ENCODE peak calls at places on chromosomes 4 and X, in eight cellular contexts. One of them, this sample, is unnamed.

GRCh38 chrX:119187298-119187697 is 48.8 kb upstream of the PGRMC1 start:
- DNase-seq in neural crest cell: no peak
- DNase-seq in psoas muscle: no peak
- DNase-seq in mesothelial cell of epicardium: no peak
- DNase-seq in heart right ventricle: no peak
- DNase-seq in lower leg skin: no peak
- DNase-seq in HFF-Myc: no peak
- DNase-seq in foreskin fibroblast: no peak
- DNase-seq in this sample: no peak

GRCh38 chr4:148081267-148081666 is 349.4 kb downstream of the ARHGAP10 start:
- DNase-seq in neural crest cell: no peak
- DNase-seq in psoas muscle: no peak
- DNase-seq in mesothelial cell of epicardium: no peak
- DNase-seq in heart right ventricle: no peak
- DNase-seq in lower leg skin: no peak
- DNase-seq in HFF-Myc: no peak
- DNase-seq in foreskin fibroblast: no peak
- DNase-seq in this sample: no peak

GRCh38 chr4:85556293-85556692 is 81.3 kb downstream of the ARHGAP24 start:
- DNase-seq in neural crest cell: no peak
- DNase-seq in psoas muscle: no peak
- DNase-seq in mesothelial cell of epicardium: no peak
- DNase-seq in heart right ventricle: no peak
- DNase-seq in lower leg skin: no peak
- DNase-seq in HFF-Myc: no peak
- DNase-seq in foreskin fibroblast: no peak
- DNase-seq in this sample: no peak

GRCh38 chr4:26530094-26530493 is 39.8 kb upstream of the CCKAR start:
- DNase-seq in neural crest cell: no peak
- DNase-seq in psoas muscle: no peak
- DNase-seq in mesothelial cell of epicardium: no peak
- DNase-seq in heart right ventricle: no peak
- DNase-seq in lower leg skin: no peak
- DNase-seq in HFF-Myc: no peak
- DNase-seq in foreskin fibroblast: no peak
- DNase-seq in this sample: no peak

GRCh38 chrX:132384301-132384700 is 104.5 kb downstream of the MBNL3 start:
- DNase-seq in neural crest cell: no peak
- DNase-seq in psoas muscle: no peak
- DNase-seq in mesothelial cell of epicardium: no peak
- DNase-seq in heart right ventricle: no peak
- DNase-seq in lower leg skin: no peak
- DNase-seq in HFF-Myc: no peak
- DNase-seq in foreskin fibroblast: no peak
- DNase-seq in this sample: no peak

GRCh38 chr4:104494822-104495559 is at the start of gene CXXC4:
- DNase-seq in neural crest cell: peak
- DNase-seq in psoas muscle: peak
- DNase-seq in mesothelial cell of epicardium: peak
- DNase-seq in heart right ventricle: peak
- DNase-seq in lower leg skin: no peak
- DNase-seq in HFF-Myc: no peak
- DNase-seq in foreskin fibroblast: peak
- DNase-seq in this sample: no peak

GRCh38 chr4:48031802-48032525 is 15.4 kb downstream of the NIPAL1 start:
- DNase-seq in neural crest cell: no peak
- DNase-seq in psoas muscle: peak
- DNase-seq in mesothelial cell of epicardium: no peak
- DNase-seq in heart right ventricle: peak
- DNase-seq in lower leg skin: no peak
- DNase-seq in HFF-Myc: no peak
- DNase-seq in foreskin fibroblast: peak
- DNase-seq in this sample: no peak

GRCh38 chr4:2923678-2924173 is 39.5 kb downstream of the NOP14 start:
- DNase-seq in neural crest cell: no peak
- DNase-seq in psoas muscle: peak
- DNase-seq in mesothelial cell of epicardium: no peak
- DNase-seq in heart right ventricle: no peak
- DNase-seq in lower leg skin: no peak
- DNase-seq in HFF-Myc: no peak
- DNase-seq in foreskin fibroblast: no peak
- DNase-seq in this sample: no peak

GRCh38 chr4:105895609-105896460 is 564 bp downstream of the NPNT start:
- DNase-seq in neural crest cell: peak
- DNase-seq in psoas muscle: peak
- DNase-seq in mesothelial cell of epicardium: peak
- DNase-seq in heart right ventricle: no peak
- DNase-seq in lower leg skin: no peak
- DNase-seq in HFF-Myc: no peak
- DNase-seq in foreskin fibroblast: peak
- DNase-seq in this sample: peak

GRCh38 chr4:186368291-186368690 is 102.3 kb downstream of the F11 start:
- DNase-seq in neural crest cell: no peak
- DNase-seq in psoas muscle: no peak
- DNase-seq in mesothelial cell of epicardium: no peak
- DNase-seq in heart right ventricle: no peak
- DNase-seq in lower leg skin: peak
- DNase-seq in HFF-Myc: no peak
- DNase-seq in foreskin fibroblast: no peak
- DNase-seq in this sample: no peak

GRCh38 chr4:600850-601515 is 24.4 kb upstream of the PDE6B start:
- DNase-seq in neural crest cell: no peak
- DNase-seq in psoas muscle: no peak
- DNase-seq in mesothelial cell of epicardium: no peak
- DNase-seq in heart right ventricle: no peak
- DNase-seq in lower leg skin: no peak
- DNase-seq in HFF-Myc: no peak
- DNase-seq in foreskin fibroblast: peak
- DNase-seq in this sample: no peak

GRCh38 chr4:77141964-77142641 is 14.9 kb upstream of the CCNG2 start:
- DNase-seq in neural crest cell: no peak
- DNase-seq in psoas muscle: no peak
- DNase-seq in mesothelial cell of epicardium: no peak
- DNase-seq in heart right ventricle: no peak
- DNase-seq in lower leg skin: no peak
- DNase-seq in HFF-Myc: no peak
- DNase-seq in foreskin fibroblast: no peak
- DNase-seq in this sample: no peak

GRCh38 chr4:186243331-186243730 is 16.0 kb downstream of the KLKB1 start:
- DNase-seq in neural crest cell: no peak
- DNase-seq in psoas muscle: no peak
- DNase-seq in mesothelial cell of epicardium: no peak
- DNase-seq in heart right ventricle: no peak
- DNase-seq in lower leg skin: no peak
- DNase-seq in HFF-Myc: no peak
- DNase-seq in foreskin fibroblast: no peak
- DNase-seq in this sample: no peak

GRCh38 chrX:133810925-133811324 is 174.5 kb downstream of the GPC3 start:
- DNase-seq in neural crest cell: no peak
- DNase-seq in psoas muscle: no peak
- DNase-seq in mesothelial cell of epicardium: no peak
- DNase-seq in heart right ventricle: no peak
- DNase-seq in lower leg skin: no peak
- DNase-seq in HFF-Myc: no peak
- DNase-seq in foreskin fibroblast: no peak
- DNase-seq in this sample: no peak

GRCh38 chrX:140318306-140318705 is 186.6 kb downstream of the SOX3 start:
- DNase-seq in neural crest cell: no peak
- DNase-seq in psoas muscle: no peak
- DNase-seq in mesothelial cell of epicardium: no peak
- DNase-seq in heart right ventricle: no peak
- DNase-seq in lower leg skin: no peak
- DNase-seq in HFF-Myc: no peak
- DNase-seq in foreskin fibroblast: no peak
- DNase-seq in this sample: no peak

GRCh38 chr4:138696058-138696457 is 319.5 kb upstream of the NOCT start:
- DNase-seq in neural crest cell: no peak
- DNase-seq in psoas muscle: no peak
- DNase-seq in mesothelial cell of epicardium: no peak
- DNase-seq in heart right ventricle: no peak
- DNase-seq in lower leg skin: no peak
- DNase-seq in HFF-Myc: no peak
- DNase-seq in foreskin fibroblast: no peak
- DNase-seq in this sample: no peak

GRCh38 chr4:183960912-183961569 is 55.9 kb downstream of the STOX2 start:
- DNase-seq in neural crest cell: no peak
- DNase-seq in psoas muscle: no peak
- DNase-seq in mesothelial cell of epicardium: no peak
- DNase-seq in heart right ventricle: peak
- DNase-seq in lower leg skin: no peak
- DNase-seq in HFF-Myc: no peak
- DNase-seq in foreskin fibroblast: no peak
- DNase-seq in this sample: no peak

GRCh38 chr4:94452476-94453300 is 946 bp downstream of the PDLIM5 start:
- DNase-seq in neural crest cell: peak
- DNase-seq in psoas muscle: peak
- DNase-seq in mesothelial cell of epicardium: peak
- DNase-seq in heart right ventricle: peak
- DNase-seq in lower leg skin: peak
- DNase-seq in HFF-Myc: no peak
- DNase-seq in foreskin fibroblast: peak
- DNase-seq in this sample: peak

GRCh38 chrX:3540105-3540504 is 173.3 kb downstream of the PRKX start:
- DNase-seq in neural crest cell: no peak
- DNase-seq in psoas muscle: no peak
- DNase-seq in mesothelial cell of epicardium: no peak
- DNase-seq in heart right ventricle: no peak
- DNase-seq in lower leg skin: no peak
- DNase-seq in HFF-Myc: no peak
- DNase-seq in foreskin fibroblast: no peak
- DNase-seq in this sample: no peak

DNA sequence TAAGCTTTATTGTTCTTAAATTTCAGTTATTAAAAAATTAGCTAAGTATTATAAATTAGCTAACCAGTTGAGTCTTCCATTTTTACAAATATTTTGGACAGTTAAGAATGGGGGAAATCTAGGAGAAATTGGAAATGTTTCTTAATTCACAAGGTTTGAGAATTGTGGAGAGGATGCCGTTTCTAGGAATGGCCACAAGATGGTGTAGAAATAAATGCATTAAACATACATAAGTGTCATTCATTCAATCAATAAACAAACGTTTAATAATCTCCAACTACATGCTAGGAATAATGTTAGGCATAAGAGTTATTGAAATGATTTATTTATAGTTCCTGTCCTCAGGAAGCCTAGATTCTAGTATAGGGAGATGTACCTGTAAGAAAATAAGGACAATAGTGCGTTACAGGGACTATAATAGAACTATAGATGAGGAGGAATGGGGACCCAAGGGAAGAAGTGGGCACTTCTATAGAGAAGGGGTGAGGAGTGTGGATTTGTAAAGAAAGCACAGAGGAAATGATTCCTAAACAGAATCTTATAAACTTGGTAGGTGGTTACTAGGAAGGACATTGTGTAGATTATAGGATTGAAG is 195.7 kb upstream of the ANK2 start:
- DNase-seq in neural crest cell: no peak
- DNase-seq in psoas muscle: no peak
- DNase-seq in mesothelial cell of epicardium: no peak
- DNase-seq in heart right ventricle: no peak
- DNase-seq in lower leg skin: no peak
- DNase-seq in HFF-Myc: no peak
- DNase-seq in foreskin fibroblast: peak
- DNase-seq in this sample: no peak
- TF ChIP-seq CTCF in neural crest cell: peak
- TF ChIP-seq CTCF in psoas muscle: peak
- TF ChIP-seq CTCF in mesothelial cell of epicardium: peak
- TF ChIP-seq CTCF in heart right ventricle: peak
- TF ChIP-seq CTCF in lower leg skin: no peak
- TF ChIP-seq CTCF in HFF-Myc: peak
- TF ChIP-seq CTCF in foreskin fibroblast: peak
- TF ChIP-seq CTCF in this sample: no peak

GRCh38 chr4:118969359-118969758 is 80.7 kb downstream of the SYNPO2 start:
- DNase-seq in neural crest cell: no peak
- DNase-seq in psoas muscle: peak
- DNase-seq in mesothelial cell of epicardium: no peak
- DNase-seq in heart right ventricle: peak
- DNase-seq in lower leg skin: peak
- DNase-seq in HFF-Myc: peak
- DNase-seq in foreskin fibroblast: peak
- DNase-seq in this sample: no peak
- TF ChIP-seq CTCF in neural crest cell: peak
- TF ChIP-seq CTCF in psoas muscle: peak
- TF ChIP-seq CTCF in mesothelial cell of epicardium: no peak
- TF ChIP-seq CTCF in heart right ventricle: peak
- TF ChIP-seq CTCF in lower leg skin: peak
- TF ChIP-seq CTCF in HFF-Myc: peak
- TF ChIP-seq CTCF in foreskin fibroblast: peak
- TF ChIP-seq CTCF in this sample: peak

GRCh38 chr4:64738240-64738639 is 329.0 kb upstream of the TECRL start:
- DNase-seq in neural crest cell: no peak
- DNase-seq in psoas muscle: no peak
- DNase-seq in mesothelial cell of epicardium: no peak
- DNase-seq in heart right ventricle: no peak
- DNase-seq in lower leg skin: no peak
- DNase-seq in HFF-Myc: no peak
- DNase-seq in foreskin fibroblast: no peak
- DNase-seq in this sample: no peak

GRCh38 chr4:64736999-64737853 is 328.0 kb upstream of the TECRL start:
- DNase-seq in neural crest cell: no peak
- DNase-seq in psoas muscle: no peak
- DNase-seq in mesothelial cell of epicardium: no peak
- DNase-seq in heart right ventricle: no peak
- DNase-seq in lower leg skin: no peak
- DNase-seq in HFF-Myc: no peak
- DNase-seq in foreskin fibroblast: no peak
- DNase-seq in this sample: no peak
- TF ChIP-seq CTCF in neural crest cell: no peak
- TF ChIP-seq CTCF in psoas muscle: no peak
- TF ChIP-seq CTCF in mesothelial cell of epicardium: no peak
- TF ChIP-seq CTCF in heart right ventricle: no peak
- TF ChIP-seq CTCF in lower leg skin: no peak
- TF ChIP-seq CTCF in HFF-Myc: no peak
- TF ChIP-seq CTCF in foreskin fibroblast: no peak
- TF ChIP-seq CTCF in this sample: no peak

DNA sequence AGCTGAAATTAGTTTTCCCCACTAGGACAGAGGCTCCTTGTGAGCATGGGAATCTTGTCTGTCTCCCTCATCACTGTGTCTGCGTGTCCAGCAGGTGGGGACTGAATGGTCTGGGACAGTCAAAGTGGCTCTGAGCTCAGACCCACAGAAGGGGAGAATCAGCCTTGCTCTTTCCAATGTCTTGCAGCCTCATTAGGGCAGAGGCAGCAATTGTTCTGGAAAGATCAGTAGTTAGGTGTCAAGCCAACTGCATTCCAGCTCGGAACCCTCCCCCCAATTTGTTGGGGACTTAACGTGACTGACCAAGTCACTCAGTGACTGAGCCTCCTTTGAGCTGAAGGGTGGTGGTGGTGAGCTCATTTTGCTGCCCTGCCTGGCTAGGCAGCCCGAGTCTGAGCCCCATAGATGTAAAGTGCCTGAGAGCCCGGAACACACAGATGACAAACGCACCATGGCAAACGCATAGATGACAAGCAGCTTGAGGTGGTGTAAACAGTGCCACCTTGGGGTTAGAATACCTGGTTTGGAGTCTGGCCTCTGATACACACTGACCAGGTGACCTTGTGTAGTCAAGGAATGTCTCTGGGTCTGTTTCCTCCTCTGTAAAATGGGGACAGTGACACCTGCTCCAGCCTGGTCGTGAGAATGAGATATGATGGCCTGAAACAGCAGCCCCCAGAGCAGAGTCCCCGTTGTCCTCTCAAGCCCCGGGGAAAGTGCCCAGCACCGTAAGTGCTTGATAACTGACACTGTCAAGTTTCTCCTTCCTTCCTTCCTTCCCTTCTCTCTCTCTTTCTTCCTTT is 2.7 kb upstream of the SORCS2 start:
- DNase-seq in neural crest cell: no peak
- DNase-seq in psoas muscle: peak
- DNase-seq in mesothelial cell of epicardium: no peak
- DNase-seq in heart right ventricle: no peak
- DNase-seq in lower leg skin: no peak
- DNase-seq in HFF-Myc: no peak
- DNase-seq in foreskin fibroblast: no peak
- DNase-seq in this sample: no peak
- TF ChIP-seq CTCF in neural crest cell: no peak
- TF ChIP-seq CTCF in psoas muscle: no peak
- TF ChIP-seq CTCF in mesothelial cell of epicardium: no peak
- TF ChIP-seq CTCF in heart right ventricle: no peak
- TF ChIP-seq CTCF in lower leg skin: no peak
- TF ChIP-seq CTCF in HFF-Myc: no peak
- TF ChIP-seq CTCF in foreskin fibroblast: no peak
- TF ChIP-seq CTCF in this sample: no peak

This sample was measured in omental fat pad.